ENCODE peak calls at places on chromosomes 7 and 10, in ten cellular contexts. Y is testis; T is left ventricle myocardium inferior; E is brain microvascular endothelial cell; L is AG10803; C is transverse colon; F is gastrocnemius medialis; X is HFF-Myc; J is CD8-positive, alpha-beta memory T cell; O is neural progenitor cell. B is an unnamed sample.

GRCh38 chr10:29949411-29950011 is 109.9 kb downstream of the JCAD start:
- DNase-seq in Y (no peak), T (no peak), E (peak; percentile 87), L (peak; percentile 98), C (no peak), F (no peak), X (peak; percentile 68), J (no peak), O (no peak), B (no peak)

GRCh38 chr10:44978213-44978569 is 418 bp downstream of the DEPP1 start:
- DNase-seq in Y (no peak), T (no peak), E (no peak), L (no peak), C (peak; percentile 7), F (no peak), X (no peak), J (no peak), O (no peak), B (no peak)

GRCh38 chr7:130367088-130367755 is 13.1 kb upstream of the CPA1 start:
- DNase-seq in Y (no peak), T (no peak), E (no peak), L (no peak), C (no peak), F (no peak), X (no peak), J (peak; percentile 62), O (no peak), B (no peak)

GRCh38 chr10:86037096-86037495 is 329.5 kb downstream of the GRID1 start:
- DNase-seq in Y (no peak), T (no peak), E (no peak), L (no peak), C (no peak), F (no peak), X (no peak), J (no peak), O (no peak), B (no peak)

GRCh38 chr10:114077347-114077746 is 33.7 kb downstream of the ADRB1 start:
- DNase-seq in Y (no peak), T (no peak), E (no peak), L (no peak), C (no peak), F (no peak), X (no peak), J (no peak), O (no peak), B (no peak)

GRCh38 chr10:77041636-77042258 is 595.9 kb downstream of the KCNMA1 start:
- DNase-seq in Y (no peak), T (no peak), E (peak; percentile 6), L (no peak), C (no peak), F (no peak), X (no peak), J (no peak), O (no peak), B (no peak)

GRCh38 chr7:103871473-103871872 is 118.0 kb downstream of the RELN start:
- DNase-seq in Y (no peak), T (no peak), E (no peak), L (no peak), C (no peak), F (no peak), X (no peak), J (no peak), O (no peak), B (no peak)

GRCh38 chr10:1074748-1075358 is 18.7 kb downstream of the WDR37 start:
- DNase-seq in Y (no peak), T (no peak), E (no peak), L (no peak), C (no peak), F (no peak), X (no peak), J (no peak), O (no peak), B (no peak)

GRCh38 chr7:101402081-101402779 is 39.6 kb downstream of the COL26A1 start:
- DNase-seq in Y (no peak), T (no peak), E (peak; percentile 18), L (peak; percentile 85), C (no peak), F (no peak), X (peak; percentile 59), J (no peak), O (peak; percentile 95), B (peak; percentile 73)

GRCh38 chr7:85510287-85510686 is 323.4 kb upstream of the SEMA3D start:
- DNase-seq in Y (no peak), T (no peak), E (no peak), L (peak; percentile 8), C (no peak), F (no peak), X (no peak), J (no peak), O (no peak), B (no peak)

GRCh38 chr10:13842119-13842518 is 255.4 kb downstream of the PRPF18 start:
- DNase-seq in Y (no peak), T (no peak), E (no peak), L (no peak), C (no peak), F (no peak), X (no peak), J (no peak), O (no peak), B (no peak)

GRCh38 chr10:43607199-43607573 is 948 bp downstream of the ZNF485 start:
- DNase-seq in Y (no peak), T (no peak), E (no peak), L (no peak), C (no peak), F (no peak), X (no peak), J (no peak), O (no peak), B (no peak)
- H3K4me3 ChIP-seq in Y (peak overlapping the region; percentile 84), T (peak overlapping the region; percentile 96), E (peak overlapping the region; percentile 74), L (peak overlapping the region; percentile 74), C (peak overlapping the region; percentile 92), F (peak overlapping the region; percentile 84), X (peak overlapping the region; percentile 56), J (peak overlapping the region; percentile 72), O (peak overlapping the region; percentile 61), B (peak overlapping the region; percentile 62)

GRCh38 chr10:124998624-124999291 is 56.8 kb downstream of the ZRANB1 start:
- DNase-seq in Y (peak; percentile 13), T (peak; percentile 22), E (no peak), L (no peak), C (peak; percentile 6), F (no peak), X (no peak), J (no peak), O (no peak), B (peak; percentile 21)
- H3K4me3 ChIP-seq in Y (no peak overlapping the region), T (no peak overlapping the region), E (no peak overlapping the region), L (no peak overlapping the region), C (no peak overlapping the region), F (no peak overlapping the region), X (no peak overlapping the region), J (no peak overlapping the region), O (no peak overlapping the region), B (no peak overlapping the region)

GRCh38 chr10:8312079-8312478 is 257.6 kb downstream of the GATA3 start:
- DNase-seq in Y (no peak), T (no peak), E (no peak), L (no peak), C (no peak), F (no peak), X (no peak), J (no peak), O (no peak), B (no peak)

GRCh38 chr10:8314486-8314885 is 260.0 kb downstream of the GATA3 start:
- DNase-seq in Y (no peak), T (no peak), E (no peak), L (no peak), C (no peak), F (no peak), X (no peak), J (no peak), O (no peak), B (no peak)

GRCh38 chr10:8316284-8316683 is 261.8 kb downstream of the GATA3 start:
- DNase-seq in Y (no peak), T (no peak), E (no peak), L (no peak), C (no peak), F (no peak), X (no peak), J (no peak), O (no peak), B (no peak)

GRCh38 chr10:8312861-8313260 is 258.4 kb downstream of the GATA3 start:
- DNase-seq in Y (no peak), T (no peak), E (no peak), L (no peak), C (no peak), F (no peak), X (no peak), J (no peak), O (no peak), B (no peak)

DNA sequence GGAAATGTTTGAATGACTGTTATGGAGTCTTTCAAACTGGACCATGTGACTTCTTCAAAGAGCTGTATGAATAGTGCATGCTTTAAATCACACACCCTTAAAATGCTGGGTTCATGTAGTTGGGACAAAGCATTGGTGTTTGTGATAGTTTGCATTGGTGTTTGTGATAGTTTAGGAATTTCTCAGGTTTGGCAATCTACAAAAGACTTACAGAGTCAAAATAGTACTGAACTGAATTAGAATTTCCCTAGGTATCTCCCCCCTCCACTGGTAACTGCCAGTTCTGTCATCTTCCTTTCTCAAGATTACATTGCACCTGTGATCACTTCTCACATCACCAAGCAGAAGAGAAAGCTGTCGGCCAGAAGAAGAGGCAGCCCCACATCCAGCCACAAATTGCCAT is 261.1 kb downstream of the GATA3 start:
- DNase-seq in Y (no peak), T (no peak), E (no peak), L (no peak), C (no peak), F (no peak), X (no peak), J (no peak), O (no peak), B (no peak)
- H3K4me3 ChIP-seq in Y (no peak overlapping the region), T (no peak overlapping the region), E (no peak overlapping the region), L (no peak overlapping the region), C (no peak overlapping the region), F (no peak overlapping the region), X (no peak overlapping the region), J (no peak overlapping the region), O (no peak overlapping the region), B (no peak overlapping the region)

GRCh38 chr7:21548491-21548890 is 5.7 kb downstream of the DNAH11 start:
- DNase-seq in Y (no peak), T (no peak), E (no peak), L (no peak), C (no peak), F (no peak), X (no peak), J (no peak), O (no peak), B (no peak)

GRCh38 chr7:21544303-21544656 is 1.4 kb downstream of the DNAH11 start:
- DNase-seq in Y (no peak), T (no peak), E (no peak), L (no peak), C (no peak), F (no peak), X (no peak), J (no peak), O (no peak), B (no peak)

GRCh38 chr7:21547511-21547910 is 4.7 kb downstream of the DNAH11 start:
- DNase-seq in Y (no peak), T (no peak), E (no peak), L (no peak), C (no peak), F (no peak), X (no peak), J (no peak), O (no peak), B (no peak)

GRCh38 chr7:21542891-21543527 is at the start of gene DNAH11:
- DNase-seq in Y (peak; percentile 36), T (peak; percentile 28), E (no peak), L (no peak), C (peak; percentile 11), F (no peak), X (no peak), J (no peak), O (peak; percentile 84), B (peak; percentile 51)

GRCh38 chr7:21543528-21544302 is 876 bp downstream of the DNAH11 start:
- DNase-seq in Y (peak; percentile 18), T (no peak), E (no peak), L (no peak), C (no peak), F (no peak), X (no peak), J (no peak), O (peak; percentile 29), B (no peak)
- H3K4me3 ChIP-seq in Y (peak overlapping the region; percentile 56), T (peak overlapping the region; percentile 69), E (peak overlapping the region; percentile 53), L (peak overlapping the region; percentile 39), C (no peak overlapping the region), F (peak overlapping the region; percentile 54), X (peak overlapping the region; percentile 25), J (no peak overlapping the region), O (peak overlapping the region; percentile 56), B (peak overlapping the region; percentile 46)